ENCODE peak calls at places on chromosome 6, in eight cellular contexts. F is PC-3, T is fibroblast of pulmonary artery, V is BJ, D is lower lobe of right lung, H is epithelial cell of esophagus, G is cardiac fibroblast, Z is mucosa of descending colon. X is an unnamed sample.

GRCh38 chr6:88376759-88377387 is 210.7 kb upstream of the CNR1 start:
- DNase-seq in D (no peak), V (peak), Z (no peak), G (peak), T (peak), F (peak), H (no peak), X (peak)

GRCh38 chr6:3887150-3887700 is 38.1 kb downstream of the FAM50B start:
- DNase-seq in D (no peak), F (peak), G (peak), H (peak), T (peak), Z (no peak), V (no peak), X (no peak)

GRCh38 chr6:134739299-134740090 is 210.4 kb downstream of the ALDH8A1 start:
- DNase-seq in Z (no peak), G (peak), V (no peak), H (peak), D (no peak), T (peak), F (no peak), X (peak)

GRCh38 chr6:165135889-165136288 is 173.5 kb downstream of the C6orf118 start:
- DNase-seq in T (no peak), F (no peak), G (no peak), Z (no peak), H (no peak), D (no peak), V (no peak), X (no peak)

GRCh38 chr6:135922170-135922569 is 70.7 kb downstream of the PDE7B start:
- DNase-seq in F (peak), Z (no peak), G (peak), D (no peak), T (peak), H (peak), V (peak), X (no peak)

GRCh38 chr6:138162104-138162946 is 586 bp downstream of the ARFGEF3 start:
- DNase-seq in Z (peak), H (peak), D (peak), F (peak), T (no peak), G (no peak), V (no peak), X (no peak)

GRCh38 chr6:90285611-90286381 is 10.8 kb downstream of the BACH2 start:
- DNase-seq in T (peak), V (peak), Z (peak), F (peak), D (peak), H (peak), G (peak), X (peak)

GRCh38 chr6:25248100-25248499 is 31.1 kb upstream of the CARMIL1 start:
- DNase-seq in F (peak), V (no peak), Z (no peak), G (peak), D (no peak), T (peak), H (peak), X (no peak)

GRCh38 chr6:118968416-118968815 is 33.5 kb upstream of the MCM9 start:
- DNase-seq in G (peak), T (peak), F (peak), D (no peak), V (no peak), H (peak), Z (no peak), X (peak)

GRCh38 chr6:110191477-110191876 is 11.2 kb downstream of the CDC40 start:
- DNase-seq in Z (no peak), V (no peak), D (no peak), H (no peak), F (no peak), G (no peak), T (no peak), X (no peak)

GRCh38 chr6:112298021-112298745 is 43.8 kb upstream of the LAMA4 start:
- DNase-seq in Z (no peak), F (peak), V (peak), D (no peak), H (no peak), G (peak), T (peak), X (peak)

GRCh38 chr6:165661416-165662001 is 1.5 kb downstream of the PDE10A start:
- DNase-seq in F (no peak), Z (no peak), G (peak), D (no peak), H (no peak), V (no peak), T (peak), X (peak)

GRCh38 chr6:149054559-149055194 is 262.8 kb upstream of the TAB2 start:
- DNase-seq in H (no peak), D (no peak), F (no peak), G (no peak), V (no peak), Z (no peak), T (no peak), X (no peak)

GRCh38 chr6:142087950-142088857 is 44.5 kb upstream of the GJE1 start:
- DNase-seq in D (no peak), T (no peak), H (no peak), F (no peak), Z (no peak), V (no peak), G (no peak), X (no peak)

GRCh38 chr6:36177166-36177565 is 19.4 kb upstream of the BRPF3 start:
- DNase-seq in T (no peak), H (no peak), D (no peak), F (no peak), Z (no peak), G (no peak), V (no peak), X (no peak)

GRCh38 chr6:45630801-45631200 is 253.1 kb upstream of the SUPT3H start:
- DNase-seq in G (no peak), D (no peak), V (peak), Z (no peak), T (no peak), H (no peak), F (peak), X (no peak)

GRCh38 chr6:13273931-13274706 is 54.2 kb downstream of the TBC1D7 start:
- DNase-seq in G (no peak), D (peak), T (no peak), V (no peak), F (no peak), H (no peak), Z (no peak), X (no peak)

GRCh38 chr6:13277231-13277630 is 51.1 kb downstream of the TBC1D7 start:
- DNase-seq in G (no peak), F (no peak), T (no peak), Z (no peak), D (no peak), V (no peak), H (peak), X (no peak)

GRCh38 chr6:13273202-13273930 is 55.0 kb downstream of the TBC1D7 start:
- DNase-seq in Z (no peak), D (no peak), G (no peak), T (no peak), V (no peak), H (no peak), F (no peak), X (no peak)

GRCh38 chr6:13275435-13275989 is 52.8 kb downstream of the TBC1D7 start:
- DNase-seq in F (no peak), V (no peak), G (no peak), Z (no peak), T (no peak), H (no peak), D (no peak), X (no peak)

GRCh38 chr6:13274707-13275434 is 53.5 kb downstream of the TBC1D7 start:
- DNase-seq in T (no peak), D (no peak), F (no peak), G (no peak), Z (no peak), V (no peak), H (no peak), X (no peak)
- H3K4me3 ChIP-seq in T (no peak), D (peak), F (no peak), G (no peak), Z (no peak), V (no peak), H (no peak), X (no peak)

GRCh38 chr6:147054871-147055270 is 149.3 kb upstream of the STXBP5 start:
- DNase-seq in V (no peak), F (no peak), Z (no peak), D (no peak), T (no peak), G (no peak), H (no peak), X (peak)

GRCh38 chr6:147053311-147053921 is 150.8 kb upstream of the STXBP5 start:
- DNase-seq in V (no peak), H (no peak), T (no peak), Z (no peak), G (peak), F (no peak), D (no peak), X (no peak)

GRCh38 chr6:147055821-147056392 is 148.3 kb upstream of the STXBP5 start:
- DNase-seq in G (no peak), T (no peak), V (no peak), H (no peak), F (no peak), Z (no peak), D (no peak), X (no peak)

GRCh38 chr6:147058786-147059434 is 145.3 kb upstream of the STXBP5 start:
- DNase-seq in D (no peak), G (peak), Z (no peak), F (peak), T (no peak), V (no peak), H (peak), X (no peak)

DNA sequence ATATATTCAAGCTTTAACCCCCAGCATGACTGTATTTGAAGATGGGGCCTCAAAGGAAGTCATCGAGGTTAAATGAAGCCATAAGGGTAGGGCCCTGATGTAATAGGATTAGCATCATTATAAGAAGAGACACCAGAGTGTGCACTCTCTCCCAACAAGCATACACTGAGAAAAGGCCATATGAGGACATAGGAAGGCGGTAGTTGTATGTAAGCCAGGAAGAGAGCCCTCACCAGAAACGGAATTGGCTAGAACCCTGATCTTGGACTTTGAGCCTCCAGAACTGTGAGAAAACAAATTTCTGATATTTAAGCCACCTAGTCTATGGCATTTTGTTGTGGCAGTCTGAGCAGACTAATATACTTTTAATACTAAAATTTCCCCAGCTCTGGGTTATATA is 150.1 kb upstream of the STXBP5 start:
- DNase-seq in F (no peak), D (no peak), H (no peak), T (no peak), G (no peak), V (no peak), Z (no peak), X (no peak)
- TF ChIP-seq CTCF in F (no peak), D (no peak), H (no peak), T (no peak), G (no peak), V (no peak), Z (no peak), X (no peak)

GRCh38 chr6:31247813-31248212 is 24.1 kb downstream of the HLA-C start:
- DNase-seq in D (no peak), T (no peak), V (no peak), F (no peak), H (no peak), Z (no peak), G (no peak), X (no peak)

GRCh38 chr6:31249184-31249583 is 22.7 kb downstream of the HLA-C start:
- DNase-seq in V (no peak), H (no peak), D (no peak), G (no peak), T (no peak), Z (no peak), F (no peak), X (no peak)

GRCh38 chr6:31243508-31243907 is 28.4 kb downstream of the HLA-C start:
- DNase-seq in D (no peak), V (no peak), F (peak), T (no peak), H (no peak), Z (no peak), G (no peak), X (no peak)

GRCh38 chr6:31246051-31246495 is 25.8 kb downstream of the HLA-C start:
- DNase-seq in F (peak), T (peak), H (peak), Z (no peak), D (no peak), G (peak), V (peak), X (no peak)
- H3K4me3 ChIP-seq in F (no peak), T (no peak), H (no peak), Z (no peak), D (no peak), G (no peak), V (no peak), X (no peak)

DNA sequence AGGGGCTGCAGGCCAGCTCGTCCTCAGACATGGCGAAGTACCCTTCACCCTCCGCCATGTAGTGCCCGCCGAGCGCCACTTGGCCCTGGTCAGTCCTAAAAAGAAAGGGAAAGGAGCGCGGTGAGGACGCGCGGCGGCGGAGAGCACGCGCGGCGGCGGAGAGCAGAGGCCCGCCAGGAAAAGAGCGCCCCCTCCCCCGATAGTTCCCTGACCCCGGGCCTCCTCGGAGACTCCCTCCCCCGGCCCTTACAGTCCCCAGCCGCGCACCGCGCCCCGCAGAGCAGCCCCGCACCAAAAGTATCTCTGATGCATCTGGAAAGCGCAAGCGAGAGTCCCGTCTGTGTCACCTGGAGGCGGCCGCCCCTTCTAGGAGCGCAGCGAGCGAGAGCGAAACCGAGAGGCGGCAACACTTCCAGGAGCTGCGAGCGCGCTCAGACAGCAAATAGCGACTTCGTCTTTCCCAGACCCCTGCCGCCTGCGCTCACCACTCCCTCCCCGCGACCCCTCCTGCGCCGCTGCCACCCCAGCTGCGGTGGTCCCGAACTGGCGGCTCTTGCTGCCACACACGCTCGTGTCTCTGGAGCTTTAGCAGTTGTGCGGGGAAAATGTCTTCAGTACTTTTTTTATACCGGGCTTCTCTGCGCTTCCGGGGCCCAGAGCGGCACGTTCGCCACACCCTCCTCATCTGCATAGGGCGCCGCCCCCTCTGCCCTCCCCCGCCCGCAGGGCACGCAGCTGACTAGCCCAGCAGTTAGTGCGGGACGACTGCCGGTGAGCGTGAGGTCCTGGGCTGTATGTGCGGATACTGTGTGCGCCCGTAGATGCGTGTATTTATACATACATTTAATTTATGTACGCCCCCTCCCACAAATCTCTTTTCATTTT is at the start of gene TENT5A:
- DNase-seq in V (peak), D (peak), H (peak), Z (peak), G (peak), T (peak), F (peak), X (peak)
- TF ChIP-seq CTCF in V (peak), D (no peak), H (no peak), Z (no peak), G (peak), T (no peak), F (peak), X (no peak)

X was measured in cardiac muscle cell.